ENCODE peak calls at places on chromosomes 6 and 20, in seven cellular contexts. E is A549, U is sigmoid colon, I is K562, N is ovary, T is transverse colon, V is esophagus muscularis mucosa. M is an unnamed sample.

GRCh38 chr6:111382476-111383294 is 100.3 kb downstream of the REV3L start:
- DNase-seq in N (no peak), E (no peak), V (no peak), I (no peak), U (peak), T (no peak), M (no peak)

GRCh38 chr6:166600932-166601331 is 14.5 kb upstream of the RAMACL start:
- DNase-seq in U (no peak), I (no peak), T (no peak), N (no peak), E (no peak), V (no peak), M (no peak)

GRCh38 chr20:46316984-46317684 is 8.8 kb upstream of the CDH22 start:
- DNase-seq in E (no peak), U (no peak), N (no peak), V (no peak), T (no peak), I (no peak), M (no peak)

GRCh38 chr6:93927731-93928130 is 508.4 kb upstream of the EPHA7 start:
- DNase-seq in I (no peak), V (no peak), N (no peak), E (no peak), U (no peak), T (peak), M (no peak)

GRCh38 chr20:58117944-58118343 is 110.5 kb downstream of the ANKRD60 start:
- DNase-seq in E (no peak), T (no peak), V (peak), U (no peak), I (no peak), N (no peak), M (no peak)

GRCh38 chr20:23085415-23086055 is 589 bp downstream of the CD93 start:
- DNase-seq in U (no peak), N (no peak), V (no peak), T (no peak), E (no peak), I (no peak), M (no peak)

GRCh38 chr6:28587011-28587745 is 61.5 kb downstream of the GPX5 start:
- DNase-seq in V (no peak), E (peak), I (no peak), U (no peak), T (peak), N (peak), M (no peak)

GRCh38 chr6:140909156-140909555 is 1223.6 kb upstream of the GJE1 start:
- DNase-seq in U (no peak), E (no peak), N (no peak), T (no peak), I (no peak), V (no peak), M (no peak)

GRCh38 chr6:15474196-15474595 is 188.6 kb downstream of the DTNBP1 start:
- DNase-seq in V (no peak), N (no peak), U (no peak), E (no peak), I (no peak), T (no peak), M (no peak)

GRCh38 chr20:8635048-8635572 is 433.8 kb upstream of the PLCB4 start:
- DNase-seq in U (no peak), V (no peak), E (no peak), T (no peak), I (no peak), N (no peak), M (no peak)

GRCh38 chr6:16759181-16759645 is 2.0 kb downstream of the ATXN1 start:
- DNase-seq in I (no peak), U (no peak), V (no peak), N (no peak), T (no peak), E (no peak), M (no peak)

GRCh38 chr20:37714973-37715657 is 21.3 kb downstream of the CTNNBL1 start:
- DNase-seq in N (no peak), T (no peak), E (no peak), I (no peak), V (no peak), U (no peak), M (no peak)

GRCh38 chr6:166435574-166435973 is 52.8 kb upstream of the MPC1 start:
- DNase-seq in U (no peak), E (no peak), T (peak), V (no peak), I (no peak), N (no peak), M (no peak)

GRCh38 chr6:115838763-115839401 is 221.8 kb downstream of the FRK start:
- DNase-seq in I (peak), E (peak), N (no peak), U (no peak), V (no peak), T (peak), M (no peak)

GRCh38 chr6:167817729-167818128 is 9.0 kb upstream of the AFDN start:
- DNase-seq in N (no peak), T (no peak), E (no peak), U (no peak), I (no peak), V (no peak), M (no peak)

GRCh38 chr6:44779130-44779826 is 391.8 kb downstream of the CDC5L start:
- DNase-seq in U (no peak), I (no peak), T (no peak), V (peak), N (no peak), E (no peak), M (no peak)

GRCh38 chr20:44495257-44495656 is 19.6 kb downstream of the TTPAL start:
- DNase-seq in T (no peak), I (no peak), E (peak), U (no peak), V (no peak), N (no peak), M (no peak)

GRCh38 chr6:2158596-2159271 is 86.7 kb downstream of the GMDS start:
- DNase-seq in T (no peak), V (no peak), U (no peak), I (peak), N (no peak), E (peak), M (no peak)

GRCh38 chr20:25574411-25574810 is 10.9 kb downstream of the NINL start:
- DNase-seq in V (no peak), U (no peak), N (no peak), I (peak), T (no peak), E (peak), M (no peak)

GRCh38 chr6:34601706-34602105 is 45.6 kb upstream of the SPDEF start:
- DNase-seq in T (no peak), U (no peak), N (no peak), I (no peak), V (no peak), E (no peak), M (no peak)

GRCh38 chr6:62740596-62740995 is 454.6 kb upstream of the KHDRBS2 start:
- DNase-seq in U (no peak), V (no peak), N (peak), I (no peak), E (no peak), T (no peak), M (no peak)

GRCh38 chr6:28212510-28213212 is 12.4 kb upstream of the ZSCAN9 start:
- DNase-seq in E (peak), N (no peak), U (no peak), T (peak), V (no peak), I (peak), M (no peak)

GRCh38 chr20:1619861-1620444 is at the start of gene SIRPB1:
- DNase-seq in I (peak), N (no peak), V (peak), E (no peak), T (no peak), U (no peak), M (no peak)

GRCh38 chr6:14260839-14261238 is 143.3 kb downstream of the CD83 start:
- DNase-seq in T (no peak), I (no peak), U (no peak), V (peak), E (no peak), N (no peak), M (no peak)

GRCh38 chr20:266604-267562 is 9.4 kb downstream of the DEFB132 start:
- DNase-seq in V (peak), I (peak), E (peak), T (peak), N (peak), U (peak), M (peak)
- TF ChIP-seq POLR2A in V (no peak), I (peak), E (peak), T (no peak), N (no peak), U (no peak), M (no peak)

DNA sequence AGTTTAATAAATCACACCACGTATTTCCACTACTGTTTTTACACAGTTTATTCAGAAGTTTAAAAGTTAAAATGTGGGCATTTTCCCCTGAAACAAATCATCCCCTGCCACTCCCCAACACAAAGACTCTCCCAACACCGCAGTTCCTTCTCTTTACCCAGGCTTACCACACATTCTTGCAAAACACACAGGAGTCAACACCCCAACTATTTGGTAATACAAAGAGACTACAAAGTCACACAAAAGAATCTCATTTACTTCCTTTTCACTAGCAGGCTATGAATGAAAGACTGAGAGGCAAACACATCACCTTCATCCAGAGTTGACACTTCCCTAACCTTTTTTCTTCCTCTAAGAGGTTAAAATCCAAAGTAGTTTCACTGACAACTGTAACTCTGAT is 51.1 kb downstream of the KCTD20 start:
- DNase-seq in E (no peak), I (no peak), T (no peak), V (no peak), U (no peak), N (no peak), M (no peak)
- TF ChIP-seq EP300 in E (no peak), I (no peak), T (no peak), V (no peak), U (no peak), N (no peak), M (no peak)

GRCh38 chr6:33454009-33454946 is at the start of gene ZBTB9:
- DNase-seq in E (peak), V (peak), I (peak), U (peak), N (peak), T (peak), M (peak)
- TF ChIP-seq POLR2A in E (peak), V (peak), I (peak), U (peak), N (peak), T (peak), M (peak)

GRCh38 chr6:88244721-88245120 is 78.6 kb upstream of the CNR1 start:
- DNase-seq in E (no peak), U (no peak), T (no peak), V (no peak), N (no peak), I (no peak), M (no peak)
- TF ChIP-seq EP300 in E (no peak), U (no peak), T (no peak), V (no peak), N (no peak), I (no peak), M (no peak)